ENCODE peak calls at places on chromosomes 6 and 20, in eight cellular contexts. U, Q, H, M, E, A, O and N are unnamed samples.
A peak's percentile ranks its signal among the peaks of the same experiment; 100 is the strongest.

GRCh38 chr6:32186496-32186840 is 2.4 kb upstream of the AGER start:
- DNase-seq in Q (no peak), A (no peak), M (no peak), U (no peak), O (no peak), H (no peak), E (no peak), N (no peak)

GRCh38 chr6:126550323-126550722 is 210.4 kb downstream of the CENPW start:
- DNase-seq in O (no peak), E (no peak), Q (peak; percentile 17), M (no peak), U (no peak), H (no peak), A (no peak), N (no peak)

GRCh38 chr6:135693971-135694370 is 157.5 kb upstream of the PDE7B start:
- DNase-seq in O (no peak), M (no peak), U (no peak), A (no peak), E (no peak), H (no peak), Q (no peak), N (no peak)

GRCh38 chr20:50187403-50188051 is 3.1 kb upstream of the CEBPB start:
- DNase-seq in U (no peak), E (peak; percentile 42), H (no peak), A (no peak), M (no peak), Q (no peak), O (peak; percentile 60), N (no peak)

GRCh38 chr20:47703748-47704147 is 81.5 kb downstream of the SULF2 start:
- DNase-seq in A (no peak), E (peak; percentile 48), Q (no peak), O (no peak), U (no peak), H (no peak), M (no peak), N (no peak)

GRCh38 chr6:168968228-168968627 is 285.4 kb downstream of the THBS2 start:
- DNase-seq in U (peak; percentile 80), H (peak; percentile 98), M (peak; percentile 26), Q (peak; percentile 54), E (peak; percentile 60), O (peak; percentile 33), A (no peak), N (no peak)

GRCh38 chr6:26412954-26413353 is 10.9 kb downstream of the BTN3A1 start:
- DNase-seq in U (no peak), H (no peak), A (no peak), Q (no peak), E (no peak), O (no peak), M (no peak), N (no peak)

GRCh38 chr20:43752561-43753301 is 25.9 kb upstream of the GTSF1L start:
- DNase-seq in U (peak; percentile 94), H (no peak), A (peak; percentile 64), O (no peak), M (no peak), Q (peak; percentile 96), E (peak; percentile 89), N (peak; percentile 67)

GRCh38 chr6:118725944-118726343 is 74.6 kb upstream of the CEP85L start:
- DNase-seq in A (no peak), O (no peak), U (no peak), H (no peak), Q (peak; percentile 21), E (no peak), M (no peak), N (no peak)

GRCh38 chr20:38199506-38200390 is 34.7 kb upstream of the TGM2 start:
- DNase-seq in M (no peak), U (no peak), O (no peak), H (no peak), E (no peak), Q (no peak), A (no peak), N (no peak)

GRCh38 chr6:33513213-33513612 is 58.8 kb downstream of the ZBTB9 start:
- DNase-seq in E (no peak), U (no peak), Q (peak; percentile 25), A (no peak), O (no peak), H (no peak), M (no peak), N (no peak)

GRCh38 chr20:59788811-59789210 is 144.6 kb downstream of the SYCP2 start:
- DNase-seq in A (no peak), H (no peak), U (no peak), E (no peak), M (no peak), O (no peak), Q (no peak), N (no peak)

GRCh38 chr6:81752084-81752968 is at the start of gene TENT5A:
- DNase-seq in H (peak; percentile 80), A (peak; percentile 88), U (peak; percentile 54), E (peak; percentile 90), M (peak; percentile 91), Q (peak; percentile 93), O (peak; percentile 94), N (peak; percentile 85)

GRCh38 chr6:119443993-119444641 is 94.6 kb upstream of the MAN1A1 start:
- DNase-seq in Q (peak; percentile 16), U (no peak), A (no peak), H (no peak), O (no peak), E (peak; percentile 20), M (no peak), N (no peak)

GRCh38 chr6:41649596-41649995 is 11.3 kb downstream of the MDFI start:
- DNase-seq in O (no peak), M (no peak), A (no peak), H (no peak), E (no peak), Q (no peak), U (no peak), N (no peak)

GRCh38 chr6:108168501-108168979 is 2.7 kb downstream of the NR2E1 start:
- DNase-seq in Q (peak; percentile 30), O (peak; percentile 51), H (no peak), A (peak; percentile 76), E (no peak), U (no peak), M (no peak), N (peak; percentile 47)

GRCh38 chr6:35259946-35260626 is 551 bp downstream of the ZNF76 start:
- DNase-seq in H (peak; percentile 56), A (peak; percentile 86), U (no peak), M (peak; percentile 51), Q (peak; percentile 92), O (peak; percentile 82), E (no peak), N (peak; percentile 86)

GRCh38 chr6:18263561-18264337 is 581 bp downstream of the DEK start:
- DNase-seq in O (peak; percentile 67), M (peak; percentile 35), E (no peak), A (peak; percentile 17), Q (peak; percentile 44), H (no peak), U (no peak), N (no peak)

GRCh38 chr6:35302604-35303218 is 5.1 kb downstream of the DEF6 start:
- DNase-seq in Q (peak; percentile 86), H (no peak), O (no peak), A (peak; percentile 83), E (no peak), M (no peak), U (no peak), N (peak; percentile 82)

GRCh38 chr6:48606618-48607017 is 495.6 kb upstream of the PTCHD4 start:
- DNase-seq in Q (no peak), E (no peak), O (no peak), H (no peak), M (no peak), U (no peak), A (no peak), N (no peak)

GRCh38 chr6:135423649-135424128 is 73.9 kb downstream of the AHI1 start:
- DNase-seq in Q (peak; percentile 68), M (no peak), O (no peak), H (no peak), A (peak; percentile 34), E (peak; percentile 61), U (peak; percentile 12), N (peak; percentile 40)

GRCh38 chr6:4910060-4910746 is 93.6 kb downstream of the RPP40 start:
- DNase-seq in A (no peak), H (no peak), Q (no peak), M (no peak), O (no peak), E (no peak), U (peak; percentile 28), N (no peak)

GRCh38 chr20:23700931-23701330 is 12.1 kb upstream of the CST4 start:
- DNase-seq in O (no peak), M (no peak), A (no peak), E (no peak), Q (no peak), H (no peak), U (no peak), N (no peak)

GRCh38 chr6:71367763-71368162 is 79.2 kb downstream of the OGFRL1 start:
- DNase-seq in H (no peak), A (no peak), E (no peak), O (no peak), M (no peak), Q (no peak), U (no peak), N (no peak)

GRCh38 chr6:93341900-93342613 is 77.3 kb downstream of the EPHA7 start:
- DNase-seq in A (no peak), U (no peak), O (no peak), H (no peak), E (no peak), M (no peak), Q (no peak), N (no peak)

GRCh38 chr6:38708483-38708882 is 5.5 kb upstream of the GLO1 start:
- DNase-seq in Q (no peak), O (no peak), M (no peak), H (no peak), U (no peak), A (no peak), E (no peak), N (no peak)

GRCh38 chr20:62978559-62978938 is 26.0 kb downstream of the SLC17A9 start:
- DNase-seq in U (no peak), O (no peak), A (no peak), E (no peak), Q (no peak), H (no peak), M (no peak), N (peak; percentile 59)

GRCh38 chr6:1313755-1314503 is 2.0 kb downstream of the FOXQ1 start:
- DNase-seq in M (no peak), O (peak; percentile 84), H (no peak), Q (no peak), A (peak; percentile 67), E (no peak), U (no peak), N (no peak)
- TF ChIP-seq CTCF in M (no peak), O (peak; percentile 98), H (peak; percentile 50), Q (no peak), A (peak; percentile 45), E (peak; percentile 23), U (peak; percentile 13), N (no peak)

GRCh38 chr6:99802396-99803031 is 191.5 kb downstream of the MCHR2 start:
- DNase-seq in H (peak; percentile 47), A (no peak), U (no peak), M (no peak), E (no peak), O (peak; percentile 38), Q (no peak), N (no peak)
- TF ChIP-seq CTCF in H (peak; percentile 48), A (no peak), U (peak; percentile 34), M (no peak), E (no peak), O (peak; percentile 35), Q (no peak), N (no peak)

GRCh38 chr6:130047440-130047995 is 29.1 kb downstream of the L3MBTL3 start:
- DNase-seq in U (no peak), E (no peak), H (no peak), Q (no peak), M (no peak), O (no peak), A (no peak), N (no peak)
- TF ChIP-seq CTCF in U (no peak), E (no peak), H (no peak), Q (no peak), M (no peak), O (no peak), A (peak; percentile 19), N (no peak)

GRCh38 chr6:11912420-11912819 is 99.7 kb upstream of the HIVEP1 start:
- DNase-seq in O (no peak), Q (peak; percentile 11), U (no peak), E (no peak), H (no peak), M (no peak), A (no peak), N (no peak)
- TF ChIP-seq CTCF in O (no peak), Q (no peak), U (no peak), E (peak; percentile 29), H (no peak), M (no peak), A (peak; percentile 24), N (no peak)